ENCODE peak calls at places on chromosomes 13 and 19, in six cellular contexts. One of them, this sample, is unnamed.

GRCh38 chr19:58355215-58355796 is 2.0 kb upstream of the A1BG start:
- DNase-seq in nephron progenitor cell: no peak
- DNase-seq in epithelial cell of proximal tubule: no peak
- DNase-seq in heart right ventricle: no peak
- DNase-seq in K562: no peak
- DNase-seq in left ventricle myocardium inferior: no peak
- DNase-seq in this sample: no peak

GRCh38 chr13:75641026-75641425 is 4.9 kb downstream of the LMO7 start:
- DNase-seq in nephron progenitor cell: no peak
- DNase-seq in epithelial cell of proximal tubule: no peak
- DNase-seq in heart right ventricle: no peak
- DNase-seq in K562: no peak
- DNase-seq in left ventricle myocardium inferior: no peak
- DNase-seq in this sample: no peak

GRCh38 chr13:89746554-89746953 is 1600.9 kb upstream of the MIR17HG start:
- DNase-seq in nephron progenitor cell: no peak
- DNase-seq in epithelial cell of proximal tubule: no peak
- DNase-seq in heart right ventricle: no peak
- DNase-seq in K562: no peak
- DNase-seq in left ventricle myocardium inferior: no peak
- DNase-seq in this sample: peak

GRCh38 chr13:45928843-45929242 is 77.3 kb upstream of the SIAH3 start:
- DNase-seq in nephron progenitor cell: no peak
- DNase-seq in epithelial cell of proximal tubule: peak
- DNase-seq in heart right ventricle: no peak
- DNase-seq in K562: no peak
- DNase-seq in left ventricle myocardium inferior: no peak
- DNase-seq in this sample: no peak

GRCh38 chr19:18000480-18000980 is 7.4 kb upstream of the ARRDC2 start:
- DNase-seq in nephron progenitor cell: no peak
- DNase-seq in epithelial cell of proximal tubule: no peak
- DNase-seq in heart right ventricle: no peak
- DNase-seq in K562: no peak
- DNase-seq in left ventricle myocardium inferior: no peak
- DNase-seq in this sample: no peak

GRCh38 chr19:46133777-46134231 is 9.3 kb upstream of the IGFL3 start:
- DNase-seq in nephron progenitor cell: no peak
- DNase-seq in epithelial cell of proximal tubule: no peak
- DNase-seq in heart right ventricle: no peak
- DNase-seq in K562: no peak
- DNase-seq in left ventricle myocardium inferior: no peak
- DNase-seq in this sample: no peak

GRCh38 chr19:55530996-55531395 is 5.9 kb downstream of the SBK2 start:
- DNase-seq in nephron progenitor cell: no peak
- DNase-seq in epithelial cell of proximal tubule: no peak
- DNase-seq in heart right ventricle: no peak
- DNase-seq in K562: no peak
- DNase-seq in left ventricle myocardium inferior: no peak
- DNase-seq in this sample: no peak

GRCh38 chr13:87087741-87088140 is 583.4 kb upstream of the SLITRK5 start:
- DNase-seq in nephron progenitor cell: no peak
- DNase-seq in epithelial cell of proximal tubule: no peak
- DNase-seq in heart right ventricle: no peak
- DNase-seq in K562: no peak
- DNase-seq in left ventricle myocardium inferior: no peak
- DNase-seq in this sample: no peak

GRCh38 chr19:50162988-50163387 is at the start of gene IZUMO2:
- DNase-seq in nephron progenitor cell: no peak
- DNase-seq in epithelial cell of proximal tubule: no peak
- DNase-seq in heart right ventricle: no peak
- DNase-seq in K562: peak
- DNase-seq in left ventricle myocardium inferior: no peak
- DNase-seq in this sample: no peak

GRCh38 chr19:19562665-19563347 is 24.7 kb downstream of the CILP2 start:
- DNase-seq in nephron progenitor cell: no peak
- DNase-seq in epithelial cell of proximal tubule: no peak
- DNase-seq in heart right ventricle: no peak
- DNase-seq in K562: peak
- DNase-seq in left ventricle myocardium inferior: no peak
- DNase-seq in this sample: no peak

GRCh38 chr13:41017153-41017552 is 2.0 kb downstream of the ELF1 start:
- DNase-seq in nephron progenitor cell: no peak
- DNase-seq in epithelial cell of proximal tubule: no peak
- DNase-seq in heart right ventricle: no peak
- DNase-seq in K562: peak
- DNase-seq in left ventricle myocardium inferior: no peak
- DNase-seq in this sample: no peak

GRCh38 chr19:35195822-35196221 is 32.7 kb downstream of the FAM187B start:
- DNase-seq in nephron progenitor cell: no peak
- DNase-seq in epithelial cell of proximal tubule: peak
- DNase-seq in heart right ventricle: no peak
- DNase-seq in K562: no peak
- DNase-seq in left ventricle myocardium inferior: no peak
- DNase-seq in this sample: no peak

GRCh38 chr19:47267350-47267759 is 7.3 kb upstream of the INAFM1 start:
- DNase-seq in nephron progenitor cell: no peak
- DNase-seq in epithelial cell of proximal tubule: no peak
- DNase-seq in heart right ventricle: no peak
- DNase-seq in K562: no peak
- DNase-seq in left ventricle myocardium inferior: no peak
- DNase-seq in this sample: peak

GRCh38 chr19:8505680-8506401 is 3.4 kb upstream of the PRAM1 start:
- DNase-seq in nephron progenitor cell: peak
- DNase-seq in epithelial cell of proximal tubule: no peak
- DNase-seq in heart right ventricle: peak
- DNase-seq in K562: peak
- DNase-seq in left ventricle myocardium inferior: peak
- DNase-seq in this sample: peak

GRCh38 chr19:14114854-14115253 is 2.7 kb downstream of the PRKACA start:
- DNase-seq in nephron progenitor cell: peak
- DNase-seq in epithelial cell of proximal tubule: no peak
- DNase-seq in heart right ventricle: peak
- DNase-seq in K562: peak
- DNase-seq in left ventricle myocardium inferior: peak
- DNase-seq in this sample: peak

GRCh38 chr19:55544776-55545439 is 435 bp downstream of the SBK3 start:
- DNase-seq in nephron progenitor cell: no peak
- DNase-seq in epithelial cell of proximal tubule: no peak
- DNase-seq in heart right ventricle: no peak
- DNase-seq in K562: peak
- DNase-seq in left ventricle myocardium inferior: no peak
- DNase-seq in this sample: no peak

GRCh38 chr13:89455741-89456140 is 1784.6 kb downstream of the SLITRK5 start:
- DNase-seq in nephron progenitor cell: no peak
- DNase-seq in epithelial cell of proximal tubule: no peak
- DNase-seq in heart right ventricle: no peak
- DNase-seq in K562: no peak
- DNase-seq in left ventricle myocardium inferior: no peak
- DNase-seq in this sample: no peak

GRCh38 chr19:19403373-19403901 is 2.0 kb upstream of the GATAD2A start:
- DNase-seq in nephron progenitor cell: no peak
- DNase-seq in epithelial cell of proximal tubule: no peak
- DNase-seq in heart right ventricle: no peak
- DNase-seq in K562: peak
- DNase-seq in left ventricle myocardium inferior: no peak
- DNase-seq in this sample: no peak

GRCh38 chr19:29666634-29667389 is 1.6 kb downstream of the PLEKHF1 start:
- DNase-seq in nephron progenitor cell: peak
- DNase-seq in epithelial cell of proximal tubule: no peak
- DNase-seq in heart right ventricle: peak
- DNase-seq in K562: peak
- DNase-seq in left ventricle myocardium inferior: peak
- DNase-seq in this sample: no peak

GRCh38 chr13:48318014-48318713 is 14.6 kb downstream of the RB1 start:
- DNase-seq in nephron progenitor cell: no peak
- DNase-seq in epithelial cell of proximal tubule: no peak
- DNase-seq in heart right ventricle: peak
- DNase-seq in K562: no peak
- DNase-seq in left ventricle myocardium inferior: peak
- DNase-seq in this sample: no peak

GRCh38 chr13:69828527-69828926 is 279.1 kb upstream of the ATXN8OS start:
- DNase-seq in nephron progenitor cell: no peak
- DNase-seq in epithelial cell of proximal tubule: no peak
- DNase-seq in heart right ventricle: no peak
- DNase-seq in K562: no peak
- DNase-seq in left ventricle myocardium inferior: no peak
- DNase-seq in this sample: no peak

GRCh38 chr13:30341815-30342570 is 34.6 kb upstream of the KATNAL1 start:
- DNase-seq in nephron progenitor cell: no peak
- DNase-seq in epithelial cell of proximal tubule: peak
- DNase-seq in heart right ventricle: peak
- DNase-seq in K562: no peak
- DNase-seq in left ventricle myocardium inferior: peak
- DNase-seq in this sample: no peak

GRCh38 chr19:35544110-35544802 is 1.2 kb upstream of the TMEM147 start:
- DNase-seq in nephron progenitor cell: no peak
- DNase-seq in epithelial cell of proximal tubule: no peak
- DNase-seq in heart right ventricle: no peak
- DNase-seq in K562: peak
- DNase-seq in left ventricle myocardium inferior: no peak
- DNase-seq in this sample: no peak

GRCh38 chr13:44388427-44388826 is 14.8 kb downstream of the SERP2 start:
- DNase-seq in nephron progenitor cell: peak
- DNase-seq in epithelial cell of proximal tubule: no peak
- DNase-seq in heart right ventricle: no peak
- DNase-seq in K562: peak
- DNase-seq in left ventricle myocardium inferior: peak
- DNase-seq in this sample: no peak

DNA sequence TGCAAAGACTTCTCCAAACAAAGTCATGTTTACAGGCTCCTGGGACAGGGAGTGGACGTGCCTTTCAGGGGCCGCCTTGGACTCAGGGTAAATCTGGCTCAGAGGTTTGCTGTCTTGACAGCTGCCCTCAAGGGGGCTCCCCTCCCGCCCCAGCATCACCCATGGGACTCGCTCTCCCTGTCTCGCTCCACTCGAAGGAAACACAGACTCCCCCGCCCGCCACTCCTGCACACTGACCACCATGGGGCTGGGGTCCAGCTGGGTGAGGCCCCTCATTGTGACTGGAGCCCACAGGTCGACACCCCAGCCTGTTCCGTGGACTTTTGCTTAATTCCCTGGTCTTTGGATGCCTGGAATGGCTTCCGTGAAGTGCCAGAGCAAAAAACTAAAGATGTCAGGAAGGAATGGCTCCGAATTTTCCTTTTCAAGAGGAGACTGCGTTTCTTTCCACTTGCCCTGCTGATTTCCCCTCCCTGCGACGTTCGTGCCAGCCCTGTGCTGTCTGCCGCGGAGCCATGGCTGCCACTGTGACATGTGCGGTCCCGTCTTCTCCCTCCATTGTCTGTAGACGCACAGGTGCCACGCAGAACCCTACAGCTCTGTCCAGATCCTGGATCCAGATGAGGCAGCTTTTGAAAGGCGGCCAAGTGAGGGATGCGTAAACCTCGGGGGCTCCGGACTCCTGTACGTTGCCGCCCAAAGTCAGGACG is 48.6 kb downstream of the MCF2L start:
- DNase-seq in nephron progenitor cell: no peak
- DNase-seq in epithelial cell of proximal tubule: no peak
- DNase-seq in heart right ventricle: no peak
- DNase-seq in K562: no peak
- DNase-seq in left ventricle myocardium inferior: no peak
- DNase-seq in this sample: no peak
- TF ChIP-seq CTCF in nephron progenitor cell: no peak
- TF ChIP-seq CTCF in epithelial cell of proximal tubule: no peak
- TF ChIP-seq CTCF in heart right ventricle: no peak
- TF ChIP-seq CTCF in K562: no peak
- TF ChIP-seq CTCF in left ventricle myocardium inferior: no peak
- TF ChIP-seq CTCF in this sample: no peak

GRCh38 chr13:104530741-104531140 is 1464.5 kb upstream of the SLC10A2 start:
- DNase-seq in nephron progenitor cell: no peak
- DNase-seq in epithelial cell of proximal tubule: no peak
- DNase-seq in heart right ventricle: no peak
- DNase-seq in K562: no peak
- DNase-seq in left ventricle myocardium inferior: no peak
- DNase-seq in this sample: no peak

GRCh38 chr13:104532131-104532530 is 1465.9 kb upstream of the SLC10A2 start:
- DNase-seq in nephron progenitor cell: no peak
- DNase-seq in epithelial cell of proximal tubule: no peak
- DNase-seq in heart right ventricle: no peak
- DNase-seq in K562: no peak
- DNase-seq in left ventricle myocardium inferior: no peak
- DNase-seq in this sample: no peak

GRCh38 chr13:104534847-104535246 is 1468.6 kb upstream of the SLC10A2 start:
- DNase-seq in nephron progenitor cell: peak
- DNase-seq in epithelial cell of proximal tubule: no peak
- DNase-seq in heart right ventricle: no peak
- DNase-seq in K562: peak
- DNase-seq in left ventricle myocardium inferior: no peak
- DNase-seq in this sample: no peak
- TF ChIP-seq CTCF in nephron progenitor cell: no peak
- TF ChIP-seq CTCF in epithelial cell of proximal tubule: peak
- TF ChIP-seq CTCF in heart right ventricle: no peak
- TF ChIP-seq CTCF in K562: no peak
- TF ChIP-seq CTCF in left ventricle myocardium inferior: no peak
- TF ChIP-seq CTCF in this sample: peak

DNA sequence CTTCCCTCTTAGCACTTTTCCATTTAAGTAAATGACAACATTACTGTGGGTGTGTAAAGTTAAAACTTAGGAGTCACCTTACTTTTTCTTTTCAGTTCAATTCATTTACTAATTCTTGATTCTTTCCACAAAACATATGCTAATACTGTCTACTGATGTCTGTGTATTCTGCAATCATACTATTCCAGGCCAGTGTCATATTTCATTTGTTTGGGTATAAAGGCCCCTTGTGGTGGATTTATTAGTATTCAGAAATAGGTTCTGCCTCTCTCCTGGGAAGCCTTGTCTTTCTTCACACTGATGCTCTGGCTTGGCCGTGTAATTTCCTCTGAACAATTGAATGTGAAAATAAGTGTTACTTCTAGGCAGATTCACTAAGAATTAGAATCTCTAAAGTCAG is 621.9 kb upstream of the SPRY2 start:
- DNase-seq in nephron progenitor cell: no peak
- DNase-seq in epithelial cell of proximal tubule: no peak
- DNase-seq in heart right ventricle: no peak
- DNase-seq in K562: no peak
- DNase-seq in left ventricle myocardium inferior: no peak
- DNase-seq in this sample: no peak
- TF ChIP-seq CTCF in nephron progenitor cell: no peak
- TF ChIP-seq CTCF in epithelial cell of proximal tubule: no peak
- TF ChIP-seq CTCF in heart right ventricle: peak
- TF ChIP-seq CTCF in K562: no peak
- TF ChIP-seq CTCF in left ventricle myocardium inferior: no peak
- TF ChIP-seq CTCF in this sample: no peak

DNA sequence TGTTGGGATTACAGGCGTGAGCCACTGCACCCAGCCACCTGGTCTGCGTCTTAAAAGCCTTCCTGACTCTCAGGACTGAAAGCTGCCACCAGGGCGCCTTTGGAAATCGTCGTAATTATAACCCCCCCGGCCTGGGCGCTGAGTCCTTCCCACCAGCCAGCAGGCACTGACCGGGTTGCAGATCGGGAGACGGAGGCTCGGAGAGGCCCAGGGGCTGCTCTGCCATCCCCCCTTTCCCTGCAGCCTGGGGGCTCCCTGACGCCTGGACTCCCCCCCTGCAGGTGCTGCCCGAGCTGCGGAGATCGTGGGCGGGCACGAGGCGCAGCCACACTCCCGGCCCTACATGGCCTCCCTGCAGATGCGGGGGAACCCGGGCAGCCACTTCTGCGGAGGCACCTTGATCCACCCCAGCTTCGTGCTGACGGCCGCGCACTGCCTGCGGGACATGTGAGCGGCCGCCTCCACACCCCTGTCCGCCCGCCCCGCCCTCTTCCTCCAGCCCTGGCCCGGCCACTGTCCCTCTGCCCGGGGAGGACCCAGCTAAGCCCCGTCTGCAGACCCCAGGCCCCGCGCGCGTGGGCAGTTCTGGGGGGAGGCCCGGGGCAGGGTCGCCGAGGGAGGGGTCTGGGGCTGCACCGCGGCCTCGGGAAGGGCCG is 2.5 kb downstream of the PRTN3 start:
- DNase-seq in nephron progenitor cell: peak
- DNase-seq in epithelial cell of proximal tubule: no peak
- DNase-seq in heart right ventricle: no peak
- DNase-seq in K562: peak
- DNase-seq in left ventricle myocardium inferior: no peak
- DNase-seq in this sample: peak
- TF ChIP-seq CTCF in nephron progenitor cell: no peak
- TF ChIP-seq CTCF in epithelial cell of proximal tubule: no peak
- TF ChIP-seq CTCF in heart right ventricle: no peak
- TF ChIP-seq CTCF in K562: no peak
- TF ChIP-seq CTCF in left ventricle myocardium inferior: no peak
- TF ChIP-seq CTCF in this sample: peak

This sample was measured in WERI-Rb-1.